ENCODE peak calls at places on chromosomes 16 and 17, in five cellular contexts. Q is ascending aorta, B is right lobe of liver, D is Peyer's patch, M is sigmoid colon. X is an unnamed sample.

GRCh38 chr17:7897090-7897489 is 8.5 kb downstream of the CHD3 start:
- DNase-seq in Q (no peak), B (no peak), D (no peak), M (no peak), X (no peak)

GRCh38 chr16:49986351-49987124 is 38.5 kb upstream of the CNEP1R1 start:
- DNase-seq in Q (no peak), B (no peak), D (no peak), M (no peak), X (no peak)

GRCh38 chr16:88856122-88856827 is 472 bp downstream of the GALNS start:
- DNase-seq in Q (no peak), B (no peak), D (no peak), M (peak), X (no peak)

GRCh38 chr16:525520-526180 is 1.9 kb upstream of the CAPN15 start:
- DNase-seq in Q (no peak), B (no peak), D (no peak), M (no peak), X (peak)

GRCh38 chr17:20721151-20721550 is 141.6 kb downstream of the CDRT15L2 start:
- DNase-seq in Q (no peak), B (no peak), D (no peak), M (no peak), X (no peak)

GRCh38 chr16:80527297-80527696 is 13.5 kb upstream of the DYNLRB2 start:
- DNase-seq in Q (no peak), B (no peak), D (peak), M (no peak), X (peak)

GRCh38 chr17:67759355-67760171 is 41.8 kb downstream of the NOL11 start:
- DNase-seq in Q (no peak), B (peak), D (no peak), M (peak), X (no peak)

GRCh38 chr16:29900888-29901606 is 759 bp downstream of the ASPHD1 start:
- DNase-seq in Q (no peak), B (no peak), D (no peak), M (no peak), X (no peak)

GRCh38 chr17:60664022-60664421 is 13.6 kb upstream of the BCAS3 start:
- DNase-seq in Q (no peak), B (no peak), D (no peak), M (no peak), X (no peak)

GRCh38 chr17:78390241-78391050 is 12.0 kb downstream of the PGS1 start:
- DNase-seq in Q (no peak), B (no peak), D (no peak), M (peak), X (no peak)

GRCh38 chr17:21372256-21372954 is 3.8 kb upstream of the KCNJ12 start:
- DNase-seq in Q (no peak), B (no peak), D (no peak), M (no peak), X (no peak)

GRCh38 chr17:62206550-62206949 is 141.5 kb upstream of the MED13 start:
- DNase-seq in Q (no peak), B (no peak), D (no peak), M (no peak), X (no peak)

GRCh38 chr16:31216116-31216469 is 842 bp downstream of the PYDC1 start:
- DNase-seq in Q (no peak), B (no peak), D (no peak), M (no peak), X (no peak)

GRCh38 chr17:81991684-81992513 is 14.5 kb downstream of the ASPSCR1 start:
- DNase-seq in Q (no peak), B (peak), D (no peak), M (peak), X (no peak)

GRCh38 chr17:81621494-81622230 is 15.2 kb downstream of the NPLOC4 start:
- DNase-seq in Q (no peak), B (peak), D (no peak), M (no peak), X (no peak)

GRCh38 chr16:23670137-23670776 is 8.4 kb upstream of the PLK1 start:
- DNase-seq in Q (no peak), B (no peak), D (peak), M (no peak), X (no peak)

GRCh38 chr16:65070831-65071230 is 51.0 kb downstream of the CDH11 start:
- DNase-seq in Q (peak), B (no peak), D (no peak), M (peak), X (no peak)

GRCh38 chr17:42535400-42536047 is 517 bp upstream of the NAGLU start:
- DNase-seq in Q (no peak), B (peak), D (no peak), M (no peak), X (no peak)

GRCh38 chr17:2731807-2732206 is 17.6 kb downstream of the CCDC92B start:
- DNase-seq in Q (no peak), B (no peak), D (no peak), M (no peak), X (no peak)

GRCh38 chr16:12461201-12461600 is 342.5 kb downstream of the CPPED1 start:
- DNase-seq in Q (no peak), B (no peak), D (no peak), M (no peak), X (no peak)

GRCh38 chr17:81651692-81652091 is 4.7 kb downstream of the PDE6G start:
- DNase-seq in Q (no peak), B (no peak), D (no peak), M (peak), X (no peak)

GRCh38 chr17:49572226-49572625 is 3.4 kb upstream of the NXPH3 start:
- DNase-seq in Q (no peak), B (no peak), D (no peak), M (no peak), X (no peak)

GRCh38 chr17:75759457-75759856 is 5.5 kb downstream of the GALK1 start:
- DNase-seq in Q (no peak), B (no peak), D (no peak), M (no peak), X (no peak)

GRCh38 chr17:71801301-71801700 is 319.5 kb upstream of the SOX9 start:
- DNase-seq in Q (no peak), B (no peak), D (no peak), M (no peak), X (no peak)

GRCh38 chr16:79008036-79008868 is 592.3 kb downstream of the MAF start:
- DNase-seq in Q (no peak), B (no peak), D (no peak), M (no peak), X (no peak)

GRCh38 chr16:61829631-61830030 is 206.6 kb downstream of the CDH8 start:
- DNase-seq in Q (no peak), B (no peak), D (no peak), M (no peak), X (no peak)

GRCh38 chr17:49734666-49735490 is 27.1 kb upstream of the SLC35B1 start:
- DNase-seq in Q (no peak), B (no peak), D (no peak), M (no peak), X (no peak)

GRCh38 chr16:78210305-78210704 is 110.9 kb downstream of the WWOX start:
- DNase-seq in Q (no peak), B (no peak), D (no peak), M (no peak), X (no peak)

GRCh38 chr17:75487351-75488070 is 27.8 kb downstream of the CASKIN2 start:
- DNase-seq in Q (no peak), B (peak), D (peak), M (peak), X (peak)

GRCh38 chr17:79349506-79350400 is 261.1 kb downstream of the RBFOX3 start:
- DNase-seq in Q (no peak), B (no peak), D (no peak), M (no peak), X (no peak)

GRCh38 chr17:57705921-57706695 is 39.0 kb downstream of the CCDC182 start:
- DNase-seq in Q (no peak), B (no peak), D (no peak), M (no peak), X (no peak)

GRCh38 chr17:68461122-68461539 is 3.8 kb upstream of the WIPI1 start:
- DNase-seq in Q (no peak), B (no peak), D (no peak), M (no peak), X (no peak)

GRCh38 chr17:57662644-57663308 is 82.3 kb downstream of the CCDC182 start:
- DNase-seq in Q (peak), B (peak), D (peak), M (peak), X (no peak)

GRCh38 chr16:88453621-88454314 is 688 bp downstream of the ZFPM1 start:
- DNase-seq in Q (no peak), B (no peak), D (no peak), M (no peak), X (no peak)

GRCh38 chr17:68514809-68515208 is 2.6 kb downstream of the PRKAR1A start:
- DNase-seq in Q (no peak), B (no peak), D (no peak), M (no peak), X (no peak)

GRCh38 chr16:50326264-50326663 is 42.5 kb downstream of the BRD7 start:
- DNase-seq in Q (no peak), B (no peak), D (no peak), M (no peak), X (no peak)

GRCh38 chr17:3318336-3318735 is 20.2 kb upstream of the OR3A1 start:
- DNase-seq in Q (no peak), B (no peak), D (no peak), M (no peak), X (no peak)

GRCh38 chr16:2963074-2963610 is 933 bp upstream of the KREMEN2 start:
- DNase-seq in Q (no peak), B (no peak), D (no peak), M (no peak), X (no peak)
- H3K4me3 ChIP-seq in Q (peak), B (no peak), D (no peak), M (no peak), X (no peak)

GRCh38 chr16:53457670-53458069 is 23.4 kb downstream of the RBL2 start:
- DNase-seq in Q (no peak), B (no peak), D (peak), M (no peak), X (peak)
- H3K4me3 ChIP-seq in Q (no peak), B (no peak), D (no peak), M (no peak), X (peak)

GRCh38 chr17:1724869-1725641 is 551 bp downstream of the WDR81 start:
- DNase-seq in Q (no peak), B (peak), D (no peak), M (no peak), X (no peak)
- H3K4me3 ChIP-seq in Q (peak), B (peak), D (peak), M (peak), X (peak)

GRCh38 chr16:66961065-66961744 is at the start of gene CES3:
- DNase-seq in Q (no peak), B (no peak), D (peak), M (no peak), X (peak)
- H3K4me3 ChIP-seq in Q (no peak), B (peak), D (peak), M (no peak), X (peak)

GRCh38 chr17:36949461-36949927 is 740 bp downstream of the AATF start:
- DNase-seq in Q (no peak), B (no peak), D (no peak), M (no peak), X (no peak)
- H3K4me3 ChIP-seq in Q (peak), B (peak), D (peak), M (peak), X (peak)

X was measured in Jurkat, Clone E6-1.